ENCODE peak calls at places on chromosomes 12 and 14, in ten cellular contexts. D is stimulated activated CD4-positive, alpha-beta T cell treated with anti-CD3 and anti-CD28 coated beads, Interleukin-4, amount 100 ng/mL, for 48 hours; Y is non-pigmented ciliary epithelial cell; Q is caudate nucleus; I is cardiac muscle cell; L is fibroblast of the conjunctiva; W is activated T-helper 9 cell treated with anti-CD3 and anti-CD28 coated beads, Interleukin-2, amount 50 U/mL, for 16 hours; P is ACHN; G is RPMI8226; J is Caki2. C is an unnamed sample.

GRCh38 chr12:90079811-90080210 is 371.2 kb upstream of the ATP2B1 start:
- DNase-seq in Q (no peak), Y (no peak), W (no peak), J (no peak), G (no peak), P (no peak), L (no peak), D (no peak), I (no peak), C (no peak)

GRCh38 chr14:48325486-48325885 is 650.1 kb upstream of the MDGA2 start:
- DNase-seq in Q (no peak), G (no peak), Y (no peak), W (no peak), J (no peak), L (no peak), I (no peak), P (no peak), D (no peak), C (no peak)

GRCh38 chr14:61609885-61610284 is 85.4 kb upstream of the HIF1A start:
- DNase-seq in P (no peak), Q (no peak), G (no peak), I (peak), J (no peak), Y (no peak), D (no peak), W (no peak), L (no peak), C (no peak)

GRCh38 chr12:88896958-88897357 is 316.7 kb upstream of the KITLG start:
- DNase-seq in W (no peak), L (no peak), I (no peak), P (no peak), J (no peak), D (no peak), Y (no peak), G (no peak), Q (no peak), C (no peak)

GRCh38 chr12:22687677-22688076 is 62.7 kb downstream of the ETNK1 start:
- DNase-seq in G (no peak), J (no peak), P (no peak), Q (no peak), D (no peak), W (no peak), Y (peak), I (peak), L (no peak), C (no peak)

GRCh38 chr12:7459973-7460372 is 16.0 kb upstream of the CD163L1 start:
- DNase-seq in Y (no peak), L (no peak), P (no peak), D (no peak), I (no peak), Q (no peak), J (no peak), W (no peak), G (no peak), C (no peak)

GRCh38 chr12:88856201-88856600 is 275.9 kb upstream of the KITLG start:
- DNase-seq in P (no peak), G (no peak), W (no peak), Y (no peak), D (no peak), J (no peak), Q (no peak), I (no peak), L (no peak), C (no peak)

GRCh38 chr12:50047693-50048250 is 9.6 kb upstream of the ASIC1 start:
- DNase-seq in L (no peak), J (no peak), P (no peak), D (no peak), I (no peak), Y (no peak), G (no peak), W (no peak), Q (no peak), C (no peak)

GRCh38 chr14:93954900-93955891 is 21.2 kb downstream of the ASB2 start:
- DNase-seq in G (peak), D (no peak), W (peak), Q (no peak), P (no peak), Y (no peak), I (no peak), J (no peak), L (no peak), C (no peak)

GRCh38 chr12:71438670-71439361 is 782 bp upstream of the LGR5 start:
- DNase-seq in J (peak), Y (no peak), I (peak), D (no peak), Q (no peak), W (no peak), G (no peak), P (no peak), L (no peak), C (no peak)

GRCh38 chr12:123253606-123254459 is 17.8 kb downstream of the CDK2AP1 start:
- DNase-seq in P (no peak), D (no peak), J (no peak), I (no peak), W (no peak), G (no peak), Y (no peak), L (no peak), Q (peak), C (no peak)

GRCh38 chr12:108803428-108804105 is 53.8 kb downstream of the SSH1 start:
- DNase-seq in J (peak), L (peak), P (peak), Y (peak), W (peak), D (peak), I (peak), Q (peak), G (peak), C (peak)

GRCh38 chr14:101584049-101584859 is 23.0 kb downstream of the DIO3 start:
- DNase-seq in P (no peak), Y (peak), D (no peak), L (peak), G (no peak), Q (no peak), W (no peak), I (peak), J (no peak), C (no peak)

GRCh38 chr12:112963227-112963861 is 15.0 kb upstream of the OAS2 start:
- DNase-seq in D (no peak), J (no peak), L (no peak), P (no peak), I (no peak), Y (no peak), Q (no peak), W (no peak), G (no peak), C (no peak)

GRCh38 chr14:68874746-68875155 is 81.9 kb upstream of the ZFP36L1 start:
- DNase-seq in P (no peak), J (no peak), L (no peak), G (no peak), Q (no peak), I (no peak), D (no peak), W (no peak), Y (no peak), C (no peak)

GRCh38 chr12:64522316-64522715 is 70.4 kb downstream of the TBK1 start:
- DNase-seq in W (no peak), J (no peak), Q (no peak), L (peak), I (peak), D (no peak), Y (peak), P (no peak), G (no peak), C (no peak)

GRCh38 chr12:98653866-98654493 is 8.9 kb downstream of the APAF1 start:
- DNase-seq in L (peak), Y (no peak), Q (no peak), J (peak), G (peak), W (no peak), P (peak), D (no peak), I (peak), C (no peak)

GRCh38 chr14:54673193-54674121 is 106.5 kb downstream of the SAMD4A start:
- DNase-seq in W (no peak), I (no peak), G (no peak), L (no peak), Q (no peak), Y (no peak), P (no peak), J (no peak), D (no peak), C (peak)

GRCh38 chr12:88419794-88420193 is 160.5 kb downstream of the KITLG start:
- DNase-seq in D (no peak), G (no peak), Y (no peak), W (no peak), J (no peak), L (peak), Q (no peak), I (peak), P (no peak), C (no peak)

GRCh38 chr12:124361074-124361965 is 66.4 kb downstream of the RFLNA start:
- DNase-seq in Q (no peak), Y (no peak), J (no peak), I (no peak), P (no peak), G (no peak), D (no peak), L (no peak), W (no peak), C (no peak)

GRCh38 chr14:75981426-75981825 is 369 bp downstream of the TGFB3 start:
- DNase-seq in Y (no peak), J (no peak), I (no peak), P (peak), L (no peak), W (no peak), Q (peak), D (peak), G (no peak), C (peak)

GRCh38 chr14:54138024-54138353 is 181.4 kb upstream of the BMP4 start:
- DNase-seq in J (no peak), Y (no peak), I (no peak), W (no peak), G (no peak), P (no peak), D (no peak), L (no peak), Q (no peak), C (no peak)

GRCh38 chr12:131943876-131944275 is 5.9 kb upstream of the EP400 start:
- DNase-seq in I (no peak), G (no peak), Y (no peak), P (no peak), W (no peak), Q (no peak), D (no peak), J (no peak), L (no peak), C (peak)

GRCh38 chr14:21385170-21385904 is 1.5 kb upstream of the SUPT16H start:
- DNase-seq in J (no peak), P (no peak), Y (no peak), W (no peak), D (no peak), I (no peak), L (no peak), G (peak), Q (no peak), C (no peak)

GRCh38 chr12:76037130-76038105 is 5.8 kb upstream of the PHLDA1 start:
- DNase-seq in J (peak), I (peak), W (no peak), P (peak), D (no peak), G (peak), Q (no peak), L (peak), Y (no peak), C (no peak)

GRCh38 chr12:48972213-48973021 is 882 bp upstream of the WNT10B start:
- DNase-seq in P (no peak), J (no peak), L (no peak), I (no peak), W (no peak), Q (no peak), G (no peak), D (peak), Y (no peak), C (no peak)

C was measured in sigmoid colon.